ENCODE peak calls at places on chromosomes 1 and 21, in six cellular contexts. Y is cardiac muscle cell, P is body of pancreas, W is fibroblast of lung, Z is nephron progenitor cell, T is endodermal cell. K is an unnamed sample.

GRCh38 chr1:156289857-156290256 is 5.6 kb downstream of the GLMP start:
- DNase-seq in T (no peak), Y (no peak), P (no peak), Z (no peak), W (no peak), K (no peak)

GRCh38 chr1:154423988-154424326 is 18.8 kb downstream of the IL6R start:
- DNase-seq in Y (no peak), T (no peak), P (no peak), Z (no peak), W (no peak), K (no peak)

GRCh38 chr1:173914366-173914871 is 2.7 kb downstream of the SERPINC1 start:
- DNase-seq in P (peak), W (no peak), Z (peak), Y (peak), T (peak), K (no peak)

GRCh38 chr1:10280442-10281350 is 70.3 kb downstream of the KIF1B start:
- DNase-seq in P (no peak), Z (no peak), T (no peak), W (peak), Y (no peak), K (no peak)

GRCh38 chr1:245753807-245754206 is 599.0 kb downstream of the KIF26B start:
- DNase-seq in W (no peak), Y (no peak), P (no peak), T (no peak), Z (no peak), K (no peak)

GRCh38 chr1:43653339-43653738 is 3.4 kb downstream of the KDM4A start:
- DNase-seq in T (peak), Z (no peak), W (no peak), P (no peak), Y (no peak), K (no peak)

GRCh38 chr21:31098576-31099005 is 60.3 kb upstream of the KRTAP19-8 start:
- DNase-seq in T (peak), Y (peak), P (peak), W (peak), Z (peak), K (peak)

GRCh38 chr1:118692143-118692542 is 296.0 kb downstream of the TBX15 start:
- DNase-seq in W (no peak), Y (no peak), P (no peak), T (no peak), Z (no peak), K (no peak)

GRCh38 chr1:205939690-205940330 is 3.4 kb downstream of the SLC26A9 start:
- DNase-seq in P (peak), Z (peak), Y (peak), T (peak), W (no peak), K (no peak)

GRCh38 chr1:66944330-66945274 is 19.8 kb downstream of the MIER1 start:
- DNase-seq in T (no peak), W (peak), Y (no peak), Z (no peak), P (no peak), K (no peak)

GRCh38 chr1:33255347-33256311 is 663 bp upstream of the ZNF362 start:
- DNase-seq in W (peak), Z (peak), Y (peak), T (peak), P (peak), K (no peak)

GRCh38 chr1:17549384-17549783 is 9.9 kb downstream of the ARHGEF10L start:
- DNase-seq in Z (no peak), W (no peak), P (no peak), Y (no peak), T (peak), K (no peak)

GRCh38 chr21:31570824-31571425 is 88.6 kb upstream of the SOD1 start:
- DNase-seq in W (peak), Y (no peak), Z (no peak), T (no peak), P (no peak), K (no peak)

GRCh38 chr1:100440075-100440809 is 87.9 kb downstream of the CDC14A start:
- DNase-seq in P (no peak), W (no peak), T (peak), Y (no peak), Z (peak), K (no peak)

GRCh38 chr1:60427194-60427593 is 353.6 kb upstream of the C1orf87 start:
- DNase-seq in W (peak), T (no peak), Y (no peak), P (no peak), Z (no peak), K (no peak)

GRCh38 chr1:222546548-222547259 is 1.2 kb downstream of the HHIPL2 start:
- DNase-seq in Y (peak), Z (peak), T (peak), W (peak), P (no peak), K (no peak)

GRCh38 chr1:39489567-39490239 is 1.7 kb upstream of the BMP8A start:
- DNase-seq in Y (no peak), Z (no peak), T (no peak), P (no peak), W (no peak), K (no peak)

GRCh38 chr1:20962576-20963258 is 175.6 kb upstream of the HP1BP3 start:
- DNase-seq in Z (no peak), T (no peak), Y (no peak), W (no peak), P (no peak), K (no peak)

GRCh38 chr1:34140011-34140676 is 24.9 kb downstream of the CSMD2 start:
- DNase-seq in W (no peak), Z (no peak), Y (no peak), T (peak), P (no peak), K (no peak)

GRCh38 chr1:154178856-154179811 is 12.8 kb downstream of the TPM3 start:
- DNase-seq in W (no peak), T (no peak), Y (no peak), Z (no peak), P (no peak), K (no peak)

GRCh38 chr1:63575340-63575826 is 17.8 kb upstream of the PGM1 start:
- DNase-seq in Y (peak), T (peak), W (no peak), Z (no peak), P (no peak), K (no peak)

GRCh38 chr1:115069186-115069585 is 20.1 kb downstream of the TSPAN2 start:
- DNase-seq in W (peak), Y (no peak), T (no peak), Z (no peak), P (no peak), K (no peak)

GRCh38 chr1:58813361-58813760 is 29.5 kb upstream of the JUN start:
- DNase-seq in Y (no peak), Z (no peak), W (peak), T (no peak), P (no peak), K (no peak)

DNA sequence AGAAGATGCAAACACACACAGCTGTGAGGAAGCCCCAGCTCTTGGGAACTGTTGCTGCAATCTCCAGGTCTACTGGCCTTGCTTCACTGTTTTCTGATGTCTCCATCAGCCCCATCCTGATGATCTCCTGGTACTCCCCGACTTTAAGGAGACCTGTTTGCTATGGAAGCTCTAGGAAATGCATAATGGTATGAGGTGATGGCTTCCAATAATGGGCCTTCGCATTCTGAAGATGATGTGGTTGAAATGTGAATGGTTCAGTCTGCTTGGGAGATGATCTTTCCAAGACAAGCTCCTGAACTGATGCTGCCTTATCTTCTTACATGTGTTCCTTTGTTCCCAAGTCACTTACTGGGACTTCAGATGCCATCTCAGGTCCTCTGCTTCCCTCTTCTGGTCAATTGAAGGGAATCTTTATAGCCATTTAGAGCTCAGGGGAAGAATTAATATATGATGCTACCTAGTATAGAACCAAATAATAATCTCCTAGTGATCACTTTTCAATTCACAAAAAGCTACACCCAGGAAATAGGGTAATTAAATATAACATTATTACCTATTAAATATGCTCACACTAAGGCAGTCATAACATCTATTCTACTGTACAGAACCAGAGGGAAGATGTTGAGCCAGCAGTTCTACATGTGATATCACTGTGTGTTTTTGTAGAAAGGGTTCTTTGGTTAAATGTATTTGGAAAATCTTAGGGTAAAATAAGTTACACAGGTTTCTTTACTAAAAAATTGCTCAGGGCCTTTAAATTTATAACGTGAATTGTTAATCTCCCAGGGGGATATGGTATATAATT is 73.9 kb upstream of the VTCN1 start:
- DNase-seq in Y (peak), P (no peak), T (peak), Z (no peak), W (peak), K (no peak)
- TF ChIP-seq CTCF in Y (peak), P (peak), T (peak), Z (peak), W (peak), K (peak)

DNA sequence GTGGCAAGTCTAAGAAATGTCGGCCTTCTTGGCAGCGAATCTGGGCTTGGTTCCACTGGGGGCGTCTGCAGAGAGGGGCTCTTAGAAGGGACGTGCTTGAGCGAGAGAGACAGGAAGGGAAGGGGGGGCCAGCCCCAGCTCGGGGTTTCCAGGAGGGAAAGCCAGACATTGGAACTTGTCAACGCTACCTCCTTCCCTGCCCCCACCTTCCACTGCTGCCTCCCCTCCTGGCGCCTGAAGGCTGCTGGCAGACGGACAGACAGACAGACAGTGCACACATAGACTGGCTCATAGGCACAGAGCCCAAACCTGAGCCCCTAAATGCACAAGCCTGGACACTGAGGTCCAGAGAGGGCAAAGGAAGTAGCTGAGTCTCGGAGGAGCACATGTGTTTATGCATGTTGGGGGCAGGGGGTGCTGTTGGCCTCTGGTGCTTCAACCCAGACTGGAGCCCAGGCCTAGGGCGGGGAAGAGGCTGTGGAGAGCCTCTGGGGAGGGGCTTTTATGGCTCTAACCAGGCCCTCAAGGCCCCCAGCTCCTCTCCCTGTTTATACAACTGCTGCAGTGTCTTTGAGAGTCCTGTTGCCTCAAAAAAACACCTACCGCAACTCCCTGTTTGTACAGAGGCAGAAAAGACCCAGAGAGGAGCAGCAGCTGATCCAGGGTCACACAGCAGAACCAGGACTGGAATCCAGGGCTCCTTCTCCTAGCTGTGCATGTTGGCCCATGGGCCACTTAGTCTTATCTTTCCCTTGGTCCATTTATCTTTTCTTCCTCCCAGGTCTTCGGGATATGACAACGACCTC is 33.1 kb upstream of the WASF2 start:
- DNase-seq in Z (peak), P (no peak), Y (peak), W (no peak), T (peak), K (no peak)
- TF ChIP-seq CTCF in Z (no peak), P (no peak), Y (peak), W (peak), T (peak), K (peak)

DNA sequence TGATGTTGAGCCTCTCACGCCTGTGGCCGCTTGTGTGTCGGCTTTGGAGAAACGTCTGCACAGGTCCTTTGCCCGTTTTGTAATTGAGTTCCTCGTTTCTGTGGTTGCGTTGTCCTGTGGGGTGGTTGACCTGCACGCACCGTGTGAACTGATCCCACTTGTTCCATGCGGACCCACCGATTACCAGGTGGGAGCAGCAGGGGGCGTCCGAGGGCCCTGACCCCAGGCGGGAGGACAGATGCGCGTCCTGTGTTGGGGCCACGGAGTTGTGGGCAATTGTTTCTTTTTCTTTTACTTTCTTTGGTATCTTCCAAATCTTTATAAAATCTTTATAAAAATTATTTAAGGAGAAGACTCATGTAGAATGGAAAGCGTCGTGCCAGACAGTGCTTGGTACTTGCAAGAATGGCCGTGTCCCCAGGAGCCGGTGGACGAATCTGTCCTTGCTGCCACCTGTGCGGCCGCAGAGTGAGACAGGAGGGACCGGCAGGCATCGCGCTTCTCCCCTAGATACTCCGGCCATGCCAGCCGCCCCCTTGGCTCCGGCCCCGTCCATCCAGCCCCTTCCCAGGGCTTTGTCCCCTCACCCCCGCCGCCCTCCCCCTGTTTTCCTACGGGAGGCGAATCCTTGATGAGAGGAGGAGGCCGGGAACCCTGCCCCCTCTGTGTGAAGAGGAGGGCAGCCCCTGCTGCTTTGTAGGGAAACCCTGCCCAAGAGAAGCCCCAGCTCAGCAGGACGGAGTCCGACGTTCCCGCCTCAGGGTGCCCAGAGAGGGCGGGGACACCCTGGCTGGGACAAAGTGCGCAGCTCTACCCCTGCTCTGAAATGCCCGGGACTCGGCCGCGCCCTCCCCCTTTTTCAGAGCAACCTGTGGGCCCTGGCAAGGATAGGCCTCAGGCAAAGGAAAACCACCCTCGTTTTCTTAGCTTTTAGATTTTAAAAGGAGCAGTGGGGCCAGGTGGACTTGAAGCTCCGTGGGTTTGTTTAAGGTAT is 41.7 kb downstream of the PRKCZ start:
- DNase-seq in Y (peak), P (no peak), T (peak), W (peak), Z (peak), K (no peak)
- TF ChIP-seq CTCF in Y (peak), P (no peak), T (peak), W (peak), Z (peak), K (peak)

GRCh38 chr1:31478167-31478566 is 65.2 kb downstream of the SERINC2 start:
- DNase-seq in T (no peak), Z (no peak), P (no peak), Y (no peak), W (no peak), K (no peak)

GRCh38 chr1:31482478-31483011 is 69.5 kb downstream of the SERINC2 start:
- DNase-seq in W (no peak), Y (no peak), Z (no peak), T (no peak), P (no peak), K (no peak)

GRCh38 chr1:31479801-31480200 is 66.8 kb downstream of the SERINC2 start:
- DNase-seq in Y (no peak), W (peak), Z (no peak), P (no peak), T (no peak), K (no peak)

DNA sequence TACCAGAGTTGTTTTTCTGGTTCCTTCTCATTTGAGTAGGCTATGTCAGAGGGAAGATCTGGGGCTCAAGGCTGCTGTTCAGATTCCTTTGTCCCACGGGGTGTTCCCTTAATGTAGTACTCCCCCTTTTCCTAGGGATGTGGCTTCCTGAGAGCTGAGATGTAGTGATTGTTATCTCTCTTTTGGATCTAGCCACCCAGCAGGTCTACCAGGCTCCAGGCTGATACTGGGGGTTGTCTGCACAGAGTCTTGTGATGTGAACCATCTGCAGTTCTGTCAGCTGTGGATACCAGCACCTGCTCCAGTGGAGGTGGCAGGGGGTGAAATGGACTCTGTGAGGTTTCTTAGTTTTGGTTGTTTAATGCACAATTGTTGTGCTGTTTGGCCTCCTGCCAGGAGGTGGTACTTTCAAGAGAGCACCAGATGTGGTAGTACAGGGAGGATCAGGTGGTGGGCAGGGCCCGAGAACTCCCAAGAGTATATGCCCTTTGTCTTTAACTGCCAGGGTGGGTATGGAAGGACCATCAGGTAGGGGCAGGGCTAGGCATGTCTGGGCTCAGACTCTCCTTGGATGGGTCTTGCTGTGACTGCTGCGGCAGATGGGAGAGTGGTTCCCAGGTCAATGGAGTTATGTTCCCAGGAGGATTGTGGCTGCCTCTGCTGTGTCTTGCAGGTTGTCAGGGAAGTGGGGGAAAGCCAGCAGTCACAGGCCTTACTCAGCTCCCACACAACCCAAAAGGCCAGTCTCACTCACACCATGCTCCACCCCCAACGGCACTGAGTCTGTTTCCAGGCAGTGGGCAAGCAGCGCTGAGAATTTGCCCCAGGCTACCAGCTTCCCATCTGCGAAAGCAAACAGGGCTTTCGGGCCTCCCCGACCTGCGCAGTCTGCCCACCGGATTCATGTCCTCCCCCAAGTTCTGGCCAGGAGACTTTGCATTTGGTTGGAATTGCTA is 64.2 kb downstream of the SERINC2 start:
- DNase-seq in Z (no peak), P (no peak), Y (no peak), T (no peak), W (no peak), K (no peak)
- TF ChIP-seq CTCF in Z (no peak), P (no peak), Y (no peak), T (no peak), W (no peak), K (no peak)

GRCh38 chr1:53176452-53177344 is 19.9 kb upstream of the CPT2 start:
- DNase-seq in Z (no peak), P (peak), T (no peak), W (peak), Y (peak), K (no peak)
- TF ChIP-seq CTCF in Z (no peak), P (peak), T (peak), W (peak), Y (peak), K (no peak)

DNA sequence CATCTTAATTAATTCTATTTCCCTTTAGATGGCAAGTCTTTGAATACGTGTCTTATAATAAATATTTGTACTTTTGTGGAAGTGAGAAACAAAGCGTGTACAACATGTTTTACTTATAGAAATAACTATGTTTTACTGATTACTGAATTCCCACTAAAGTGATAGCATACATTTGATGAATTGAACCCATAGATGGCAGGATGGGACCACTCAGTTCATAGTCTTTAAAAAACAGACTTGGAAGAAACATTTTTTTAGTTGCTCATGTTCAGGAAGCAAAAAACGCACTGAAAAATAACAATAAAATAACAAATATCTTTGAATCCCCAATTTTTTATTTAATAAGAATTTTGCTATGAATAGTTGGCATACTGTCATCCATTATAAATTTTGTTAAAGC is 507.1 kb upstream of the ZRANB2 start:
- DNase-seq in T (no peak), Z (no peak), P (no peak), Y (peak), W (peak), K (no peak)
- TF ChIP-seq CTCF in T (peak), Z (no peak), P (peak), Y (peak), W (peak), K (peak)

GRCh38 chr1:71083271-71083670 is 2.4 kb upstream of the ZRANB2 start:
- DNase-seq in W (peak), Y (no peak), T (no peak), P (no peak), Z (no peak), K (no peak)
- TF ChIP-seq CTCF in W (no peak), Y (no peak), T (no peak), P (no peak), Z (no peak), K (no peak)

GRCh38 chr1:36122062-36122461 is 3.0 kb downstream of the COL8A2 start:
- DNase-seq in Y (no peak), W (no peak), T (no peak), P (no peak), Z (no peak), K (no peak)
- TF ChIP-seq CTCF in Y (no peak), W (no peak), T (no peak), P (no peak), Z (no peak), K (no peak)

GRCh38 chr1:50099654-50100053 is 9.1 kb upstream of the ELAVL4 start:
- DNase-seq in P (no peak), W (no peak), Z (no peak), Y (no peak), T (no peak), K (no peak)
- TF ChIP-seq CTCF in P (no peak), W (no peak), Z (no peak), Y (no peak), T (peak), K (peak)

GRCh38 chr1:84724128-84724860 is 34.0 kb upstream of the SSX2IP start:
- DNase-seq in P (peak), Z (peak), T (peak), W (no peak), Y (no peak), K (no peak)
- TF ChIP-seq CTCF in P (no peak), Z (no peak), T (peak), W (no peak), Y (no peak), K (peak)

K was measured in type B pancreatic cell.